ENCODE peak calls at places on chromosomes 1 and 21, in ten cellular contexts. Z, B, F, D, Q, M, T, E, A and C are unnamed samples.

GRCh38 chr1:173410794-173411236 is 66.3 kb upstream of the PRDX6 start:
- DNase-seq in A (no peak), B (no peak), Q (no peak), M (no peak), E (no peak), F (no peak), Z (no peak), T (no peak), D (no peak), C (no peak)

GRCh38 chr1:174982971-174983689 is 16.6 kb upstream of the CACYBP start:
- DNase-seq in Q (no peak), M (no peak), D (peak; percentile 62), F (no peak), E (no peak), A (peak; percentile 35), T (no peak), B (peak; percentile 59), Z (no peak), C (no peak)

GRCh38 chr1:101219919-101220695 is 16.7 kb upstream of the S1PR1 start:
- DNase-seq in D (no peak), B (no peak), F (peak; percentile 55), M (no peak), E (no peak), T (no peak), A (no peak), Z (no peak), Q (no peak), C (no peak)

GRCh38 chr1:160553778-160554177 is 25.5 kb downstream of the CD84 start:
- DNase-seq in A (no peak), M (no peak), T (no peak), B (no peak), Z (no peak), E (no peak), Q (no peak), D (no peak), F (no peak), C (no peak)

GRCh38 chr1:172966844-172967540 is 83.7 kb downstream of the TNFSF18 start:
- DNase-seq in T (no peak), D (no peak), Z (no peak), B (peak; percentile 90), E (no peak), A (peak; percentile 75), F (no peak), M (no peak), Q (no peak), C (no peak)

GRCh38 chr1:17606826-17607440 is 67.4 kb downstream of the ARHGEF10L start:
- DNase-seq in B (peak; percentile 79), Q (no peak), M (peak; percentile 66), A (peak; percentile 42), Z (peak; percentile 75), D (peak; percentile 86), E (no peak), T (peak; percentile 84), F (peak; percentile 73), C (peak; percentile 81)

GRCh38 chr1:171206956-171207355 is 21.9 kb downstream of the FMO2 start:
- DNase-seq in F (no peak), B (no peak), Q (no peak), Z (no peak), E (no peak), M (no peak), T (no peak), A (peak; percentile 6), D (no peak), C (no peak)

GRCh38 chr1:226643167-226643566 is 94.6 kb downstream of the STUM start:
- DNase-seq in Z (no peak), B (peak; percentile 88), M (peak; percentile 69), F (peak; percentile 14), E (no peak), D (no peak), Q (no peak), T (no peak), A (peak; percentile 87), C (no peak)

GRCh38 chr21:38359090-38359489 is 102.3 kb downstream of the KCNJ15 start:
- DNase-seq in M (no peak), Z (no peak), T (no peak), D (no peak), Q (no peak), A (no peak), B (no peak), F (no peak), E (no peak), C (no peak)

GRCh38 chr1:32600034-32600433 is 50.3 kb downstream of the ZBTB8OS start:
- DNase-seq in Q (no peak), T (no peak), F (no peak), B (no peak), E (no peak), M (no peak), Z (no peak), D (no peak), A (no peak), C (no peak)

GRCh38 chr21:16040601-16041000 is 310.8 kb downstream of the USP25 start:
- DNase-seq in M (no peak), Z (no peak), A (peak; percentile 17), E (no peak), T (no peak), F (no peak), B (peak; percentile 26), Q (no peak), D (no peak), C (no peak)

GRCh38 chr1:34419662-34420061 is 243.0 kb downstream of the C1orf94 start:
- DNase-seq in T (no peak), F (no peak), M (no peak), Q (no peak), E (peak; percentile 24), A (no peak), Z (no peak), D (peak; percentile 59), B (no peak), C (no peak)

DNA sequence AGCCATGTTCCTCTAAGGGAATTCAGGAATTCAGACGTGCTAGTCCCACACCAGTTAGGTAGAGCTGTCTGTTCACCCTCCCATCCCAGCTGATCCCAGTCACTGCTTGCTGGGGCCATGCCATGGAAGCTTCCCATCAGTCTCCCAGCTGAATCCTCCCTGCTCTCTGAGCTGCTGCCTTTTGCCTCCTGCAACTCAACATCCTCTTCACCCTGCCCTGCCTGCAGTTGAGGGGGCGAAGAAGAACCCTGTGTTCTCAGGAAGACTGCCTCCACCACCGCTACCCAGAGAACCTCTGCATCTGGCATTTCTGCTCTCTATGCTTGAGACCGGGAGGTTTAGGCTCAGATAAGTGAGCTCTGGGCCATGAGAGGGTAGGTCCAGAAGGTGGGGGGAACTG is 16.2 kb downstream of the CDCA8 start:
- DNase-seq in Q (no peak), T (no peak), E (no peak), B (no peak), D (no peak), F (no peak), M (no peak), A (no peak), Z (no peak), C (no peak)
- H3K27ac ChIP-seq in Q (no peak overlapping the region), T (no peak overlapping the region), E (no peak overlapping the region), B (no peak overlapping the region), D (no peak overlapping the region), F (no peak overlapping the region), M (no peak overlapping the region), A (no peak overlapping the region), Z (no peak overlapping the region), C (no peak overlapping the region)

GRCh38 chr1:27522148-27522859 is 32.3 kb upstream of the WASF2 start:
- DNase-seq in A (peak; percentile 99), D (no peak), F (no peak), M (no peak), T (no peak), E (no peak), Q (peak; percentile 48), B (peak; percentile 35), Z (no peak), C (no peak)

GRCh38 chr1:27523666-27524020 is 33.7 kb upstream of the WASF2 start:
- DNase-seq in D (no peak), E (no peak), Z (no peak), T (no peak), M (no peak), B (no peak), F (no peak), A (no peak), Q (no peak), C (no peak)

GRCh38 chr1:27520651-27521050 is 30.7 kb upstream of the WASF2 start:
- DNase-seq in B (no peak), E (no peak), Z (no peak), T (no peak), Q (no peak), A (no peak), F (peak; percentile 60), D (peak; percentile 33), M (no peak), C (no peak)

GRCh38 chr1:27521336-27522147 is 31.6 kb upstream of the WASF2 start:
- DNase-seq in M (no peak), T (no peak), D (no peak), A (no peak), Z (no peak), F (peak; percentile 63), E (no peak), Q (peak; percentile 29), B (no peak), C (no peak)

DNA sequence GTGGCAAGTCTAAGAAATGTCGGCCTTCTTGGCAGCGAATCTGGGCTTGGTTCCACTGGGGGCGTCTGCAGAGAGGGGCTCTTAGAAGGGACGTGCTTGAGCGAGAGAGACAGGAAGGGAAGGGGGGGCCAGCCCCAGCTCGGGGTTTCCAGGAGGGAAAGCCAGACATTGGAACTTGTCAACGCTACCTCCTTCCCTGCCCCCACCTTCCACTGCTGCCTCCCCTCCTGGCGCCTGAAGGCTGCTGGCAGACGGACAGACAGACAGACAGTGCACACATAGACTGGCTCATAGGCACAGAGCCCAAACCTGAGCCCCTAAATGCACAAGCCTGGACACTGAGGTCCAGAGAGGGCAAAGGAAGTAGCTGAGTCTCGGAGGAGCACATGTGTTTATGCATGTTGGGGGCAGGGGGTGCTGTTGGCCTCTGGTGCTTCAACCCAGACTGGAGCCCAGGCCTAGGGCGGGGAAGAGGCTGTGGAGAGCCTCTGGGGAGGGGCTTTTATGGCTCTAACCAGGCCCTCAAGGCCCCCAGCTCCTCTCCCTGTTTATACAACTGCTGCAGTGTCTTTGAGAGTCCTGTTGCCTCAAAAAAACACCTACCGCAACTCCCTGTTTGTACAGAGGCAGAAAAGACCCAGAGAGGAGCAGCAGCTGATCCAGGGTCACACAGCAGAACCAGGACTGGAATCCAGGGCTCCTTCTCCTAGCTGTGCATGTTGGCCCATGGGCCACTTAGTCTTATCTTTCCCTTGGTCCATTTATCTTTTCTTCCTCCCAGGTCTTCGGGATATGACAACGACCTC is 33.1 kb upstream of the WASF2 start:
- DNase-seq in Z (no peak), T (no peak), F (peak; percentile 59), D (peak; percentile 52), E (no peak), M (no peak), Q (no peak), B (peak; percentile 31), A (no peak), C (no peak)
- TF ChIP-seq CTCF in Z (peak; percentile 0), T (no peak), F (peak; percentile 44), D (peak; percentile 46), E (no peak), M (peak; percentile 19), Q (peak; percentile 34), B (peak; percentile 35), A (peak; percentile 42), C (peak; percentile 27)

GRCh38 chr1:159077657-159077961 is 1.0 kb upstream of the AIM2 start:
- DNase-seq in E (no peak), T (no peak), A (no peak), F (no peak), Q (no peak), B (no peak), D (no peak), Z (no peak), M (no peak), C (no peak)
- H3K4me3 ChIP-seq in E (no peak overlapping the region), T (no peak overlapping the region), A (no peak overlapping the region), F (no peak overlapping the region), Q (no peak overlapping the region), B (no peak overlapping the region), D (no peak overlapping the region), Z (no peak overlapping the region), M (no peak overlapping the region), C (no peak overlapping the region)

GRCh38 chr1:111602974-111603373 is 16.6 kb upstream of the RAP1A start:
- DNase-seq in F (no peak), M (no peak), E (no peak), D (no peak), Q (no peak), B (no peak), T (no peak), Z (no peak), A (no peak), C (no peak)
- H3K27ac ChIP-seq in F (no peak overlapping the region), M (no peak overlapping the region), E (no peak overlapping the region), D (no peak overlapping the region), Q (peak overlapping the region; percentile 13), B (no peak overlapping the region), T (no peak overlapping the region), Z (no peak overlapping the region), A (no peak overlapping the region), C (no peak overlapping the region)